ENCODE peak calls at places on chromosomes 7 and 10, in six cellular contexts. One of them, this sample, is unnamed.

GRCh38 chr10:88932539-88933256 is 19.9 kb downstream of the ACTA2 start:
- DNase-seq in naive thymus-derived CD8-positive, alpha-beta T cell: peak; percentile 26
- DNase-seq in H54: peak; percentile 50
- DNase-seq in effector memory CD8-positive, alpha-beta T cell: peak; percentile 30
- DNase-seq in AG10803: peak; percentile 86
- DNase-seq in AML-193: peak; percentile 77
- DNase-seq in this sample: peak; percentile 4

GRCh38 chr7:53315986-53316385 is 280.6 kb downstream of the POM121L12 start:
- DNase-seq in naive thymus-derived CD8-positive, alpha-beta T cell: no peak
- DNase-seq in H54: no peak
- DNase-seq in effector memory CD8-positive, alpha-beta T cell: no peak
- DNase-seq in AG10803: no peak
- DNase-seq in AML-193: no peak
- DNase-seq in this sample: peak; percentile 42

GRCh38 chr10:118633801-118634200 is 38.4 kb upstream of the PRLHR start:
- DNase-seq in naive thymus-derived CD8-positive, alpha-beta T cell: no peak
- DNase-seq in H54: no peak
- DNase-seq in effector memory CD8-positive, alpha-beta T cell: no peak
- DNase-seq in AG10803: no peak
- DNase-seq in AML-193: no peak
- DNase-seq in this sample: no peak

GRCh38 chr10:103199498-103199897 is 6.4 kb upstream of the NT5C2 start:
- DNase-seq in naive thymus-derived CD8-positive, alpha-beta T cell: no peak
- DNase-seq in H54: no peak
- DNase-seq in effector memory CD8-positive, alpha-beta T cell: no peak
- DNase-seq in AG10803: no peak
- DNase-seq in AML-193: peak; percentile 89
- DNase-seq in this sample: no peak

GRCh38 chr7:149140784-149141183 is 6.5 kb upstream of the ZNF398 start:
- DNase-seq in naive thymus-derived CD8-positive, alpha-beta T cell: no peak
- DNase-seq in H54: no peak
- DNase-seq in effector memory CD8-positive, alpha-beta T cell: no peak
- DNase-seq in AG10803: no peak
- DNase-seq in AML-193: no peak
- DNase-seq in this sample: no peak

GRCh38 chr7:1665721-1666250 is 4.3 kb upstream of the ELFN1 start:
- DNase-seq in naive thymus-derived CD8-positive, alpha-beta T cell: no peak
- DNase-seq in H54: peak; percentile 99
- DNase-seq in effector memory CD8-positive, alpha-beta T cell: no peak
- DNase-seq in AG10803: peak; percentile 33
- DNase-seq in AML-193: no peak
- DNase-seq in this sample: no peak

GRCh38 chr7:39851466-39852045 is 98.5 kb upstream of the CDK13 start:
- DNase-seq in naive thymus-derived CD8-positive, alpha-beta T cell: no peak
- DNase-seq in H54: no peak
- DNase-seq in effector memory CD8-positive, alpha-beta T cell: no peak
- DNase-seq in AG10803: no peak
- DNase-seq in AML-193: no peak
- DNase-seq in this sample: no peak

GRCh38 chr7:107938448-107939250 is 47.7 kb downstream of the DLD start:
- DNase-seq in naive thymus-derived CD8-positive, alpha-beta T cell: no peak
- DNase-seq in H54: no peak
- DNase-seq in effector memory CD8-positive, alpha-beta T cell: no peak
- DNase-seq in AG10803: peak; percentile 43
- DNase-seq in AML-193: no peak
- DNase-seq in this sample: no peak

GRCh38 chr10:127158663-127159062 is 37.7 kb downstream of the INSYN2A start:
- DNase-seq in naive thymus-derived CD8-positive, alpha-beta T cell: no peak
- DNase-seq in H54: no peak
- DNase-seq in effector memory CD8-positive, alpha-beta T cell: no peak
- DNase-seq in AG10803: no peak
- DNase-seq in AML-193: no peak
- DNase-seq in this sample: no peak

GRCh38 chr10:75542902-75543301 is 111.5 kb downstream of the LRMDA start:
- DNase-seq in naive thymus-derived CD8-positive, alpha-beta T cell: no peak
- DNase-seq in H54: no peak
- DNase-seq in effector memory CD8-positive, alpha-beta T cell: no peak
- DNase-seq in AG10803: peak; percentile 97
- DNase-seq in AML-193: no peak
- DNase-seq in this sample: no peak

GRCh38 chr10:13759167-13759566 is 172.4 kb downstream of the PRPF18 start:
- DNase-seq in naive thymus-derived CD8-positive, alpha-beta T cell: no peak
- DNase-seq in H54: no peak
- DNase-seq in effector memory CD8-positive, alpha-beta T cell: no peak
- DNase-seq in AG10803: peak; percentile 45
- DNase-seq in AML-193: no peak
- DNase-seq in this sample: no peak

GRCh38 chr7:94418851-94419250 is 24.2 kb downstream of the COL1A2 start:
- DNase-seq in naive thymus-derived CD8-positive, alpha-beta T cell: no peak
- DNase-seq in H54: no peak
- DNase-seq in effector memory CD8-positive, alpha-beta T cell: no peak
- DNase-seq in AG10803: peak; percentile 18
- DNase-seq in AML-193: no peak
- DNase-seq in this sample: no peak